ENCODE peak calls at places on chromosomes 2 and 18, in six cellular contexts. N is upper lobe of right lung, G is right lobe of liver, K is uterus, V is astrocyte of the spinal cord, A is prostate gland. Y is an unnamed sample.

GRCh38 chr2:218010116-218010837 is 7.5 kb upstream of the TNS1 start:
- DNase-seq in N (peak), G (no peak), A (peak), V (no peak), K (peak), Y (no peak)

GRCh38 chr2:8126783-8127182 is 555.1 kb upstream of the ID2 start:
- DNase-seq in V (no peak), N (no peak), G (no peak), K (no peak), A (no peak), Y (no peak)

GRCh38 chr2:232368311-232368731 is 10.2 kb upstream of the ALPP start:
- DNase-seq in A (no peak), N (peak), V (no peak), G (no peak), K (no peak), Y (no peak)

GRCh38 chr2:9666306-9666705 is 35.5 kb upstream of the YWHAQ start:
- DNase-seq in A (no peak), G (no peak), V (no peak), K (no peak), N (no peak), Y (no peak)

GRCh38 chr2:20103514-20103913 is 52.1 kb upstream of the LAPTM4A start:
- DNase-seq in K (no peak), N (no peak), A (no peak), V (no peak), G (no peak), Y (no peak)

GRCh38 chr2:135164431-135164830 is 112.3 kb downstream of the RAB3GAP1 start:
- DNase-seq in A (no peak), V (peak), N (no peak), G (no peak), K (no peak), Y (no peak)

GRCh38 chr2:219398721-219399333 is 11.1 kb upstream of the DNPEP start:
- DNase-seq in G (no peak), K (no peak), V (no peak), A (no peak), N (no peak), Y (no peak)

GRCh38 chr18:24181806-24182205 is 42.9 kb downstream of the CABYR start:
- DNase-seq in N (no peak), G (no peak), K (no peak), A (no peak), V (peak), Y (no peak)

GRCh38 chr2:28413152-28413895 is 20.7 kb downstream of the FOSL2 start:
- DNase-seq in G (no peak), N (peak), V (peak), A (no peak), K (no peak), Y (no peak)

GRCh38 chr2:169768262-169768995 is 30.2 kb upstream of the SSB start:
- DNase-seq in G (peak), K (no peak), V (no peak), A (no peak), N (peak), Y (no peak)

DNA sequence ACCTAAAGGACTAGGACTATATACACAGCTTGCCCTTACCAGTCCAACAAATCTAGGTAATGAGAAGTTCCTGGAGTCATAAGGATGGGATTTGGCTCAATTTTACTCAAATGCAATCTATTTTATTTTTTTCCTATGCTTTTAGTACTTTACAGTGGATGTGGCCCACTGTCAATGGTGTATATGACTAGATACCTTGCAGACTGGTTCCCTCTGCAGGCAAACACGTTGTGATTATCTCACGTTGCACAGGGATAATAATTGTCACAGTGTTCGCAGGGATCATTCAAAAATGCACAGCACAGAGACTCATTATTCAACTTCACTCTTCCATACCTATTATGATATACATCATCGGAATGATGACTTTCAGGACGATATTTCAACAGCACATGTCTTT is 359.7 kb downstream of the MBD2 start:
- DNase-seq in A (no peak), G (no peak), N (no peak), V (no peak), K (no peak), Y (no peak)
- TF ChIP-seq CTCF in A (no peak), G (no peak), N (no peak), V (no peak), K (no peak), Y (no peak)

GRCh38 chr2:71223767-71224333 is 3.1 kb downstream of the PAIP2B start:
- DNase-seq in A (peak), N (no peak), K (peak), V (peak), G (peak), Y (no peak)
- TF ChIP-seq CTCF in A (peak), N (peak), K (peak), V (peak), G (peak), Y (peak)

DNA sequence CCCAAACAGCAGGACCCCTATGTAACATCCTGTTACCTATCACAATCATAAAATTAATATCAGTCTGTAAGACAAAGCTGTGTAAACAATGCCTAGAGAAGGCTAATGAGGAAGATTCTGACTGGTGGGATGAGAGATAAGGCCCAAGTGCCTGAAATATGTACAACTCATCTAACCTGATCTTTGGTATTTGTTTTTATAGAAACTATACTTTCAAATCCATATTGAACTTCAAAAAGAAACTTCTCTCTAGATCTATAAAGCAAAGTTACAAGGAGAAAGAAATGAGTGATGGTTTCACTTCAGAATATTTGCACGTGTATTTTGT is 36.1 kb upstream of the ITGA4 start:
- DNase-seq in G (no peak), V (no peak), N (no peak), K (no peak), A (no peak), Y (no peak)
- TF ChIP-seq CTCF in G (no peak), V (no peak), N (no peak), K (no peak), A (no peak), Y (no peak)

GRCh38 chr18:36296591-36297418 is 708 bp upstream of the FHOD3 start:
- DNase-seq in V (peak), A (peak), K (peak), G (no peak), N (peak), Y (no peak)
- TF ChIP-seq CTCF in V (peak), A (no peak), K (peak), G (peak), N (peak), Y (no peak)

DNA sequence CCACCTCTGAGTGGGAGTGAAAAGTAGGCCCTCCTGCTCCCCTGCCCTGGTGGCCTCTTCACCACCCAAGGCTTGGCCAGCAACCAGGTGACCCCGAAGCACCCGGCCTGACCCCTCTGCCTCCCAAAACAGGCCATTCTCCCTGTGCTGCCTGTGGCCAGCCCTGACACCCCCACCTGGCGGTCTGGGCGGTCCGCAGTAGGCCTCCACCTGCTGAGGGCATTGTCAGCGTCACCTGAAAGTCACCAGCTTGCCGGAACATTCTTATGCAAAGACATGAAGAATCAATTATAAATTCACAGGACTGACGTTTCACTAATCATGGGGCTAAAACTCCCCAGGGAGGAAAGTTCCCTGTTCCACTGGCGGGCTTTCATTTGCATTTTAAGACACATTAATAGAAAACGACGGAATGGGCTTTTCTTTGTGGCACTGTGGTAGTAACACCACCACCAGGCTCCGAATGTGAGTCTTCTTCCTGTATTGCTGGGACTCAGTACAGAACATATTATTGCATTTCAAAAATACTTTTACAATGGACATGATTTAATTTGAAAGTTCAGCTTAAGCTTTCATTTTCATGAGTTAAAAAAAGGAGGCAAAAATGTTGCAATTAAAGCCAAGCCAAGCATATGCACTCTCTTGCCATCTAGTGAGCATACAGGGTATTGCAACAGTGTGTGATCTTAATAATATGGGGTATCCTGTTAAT is 57.4 kb downstream of the ADI1 start:
- DNase-seq in G (no peak), N (no peak), A (no peak), K (peak), V (peak), Y (no peak)
- TF ChIP-seq CTCF in G (peak), N (peak), A (peak), K (peak), V (peak), Y (peak)

GRCh38 chr2:85719609-85720240 is 25.6 kb downstream of the GNLY start:
- DNase-seq in G (peak), K (no peak), N (no peak), V (no peak), A (no peak), Y (no peak)

GRCh38 chr2:85717308-85718005 is 23.3 kb downstream of the GNLY start:
- DNase-seq in A (no peak), K (no peak), N (no peak), G (peak), V (no peak), Y (no peak)

GRCh38 chr2:85716346-85716880 is 22.3 kb downstream of the GNLY start:
- DNase-seq in A (no peak), G (peak), V (no peak), K (no peak), N (no peak), Y (no peak)

GRCh38 chr2:85718885-85719487 is 24.8 kb downstream of the GNLY start:
- DNase-seq in A (no peak), V (no peak), N (no peak), G (peak), K (no peak), Y (no peak)

DNA sequence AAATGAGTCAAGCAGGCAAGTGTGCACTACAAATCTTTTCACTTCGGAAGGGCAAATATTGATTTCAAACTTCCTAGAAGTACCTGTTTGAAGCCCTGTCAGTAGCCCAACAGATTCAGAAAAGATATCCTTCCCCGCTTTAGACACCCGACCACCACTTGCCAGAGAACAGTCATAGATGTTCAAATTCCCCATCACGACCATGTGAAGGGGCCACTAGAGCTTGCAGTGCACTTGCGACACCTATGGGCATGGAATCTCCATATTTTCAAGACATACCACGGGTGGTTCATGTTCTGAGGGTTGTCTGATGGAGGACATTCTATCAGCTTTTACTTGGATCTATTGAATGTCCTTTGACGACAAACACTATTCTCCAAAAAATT is 23.8 kb downstream of the GNLY start:
- DNase-seq in G (no peak), A (no peak), N (no peak), K (no peak), V (no peak), Y (no peak)
- TF ChIP-seq CTCF in G (no peak), A (no peak), N (peak), K (no peak), V (no peak), Y (no peak)